ENCODE peak calls at places on chromosome 6, in nine cellular contexts. N is body of pancreas, X is tibial artery, J is PC-9, O is aorta, I is SK-N-SH, C is mesendoderm, Q is BJ, L is thyroid gland. B is an unnamed sample.

GRCh38 chr6:160667854-160668481 is 3.9 kb upstream of the LPA start:
- DNase-seq in I (peak; percentile 26), Q (no peak), C (peak; percentile 77), N (peak; percentile 58), L (no peak), J (peak; percentile 12), O (no peak), X (no peak), B (peak; percentile 57)

GRCh38 chr6:11197175-11197535 is 35.3 kb downstream of the NEDD9 start:
- DNase-seq in I (no peak), C (no peak), L (no peak), X (no peak), Q (peak; percentile 62), N (no peak), O (no peak), J (no peak), B (no peak)

GRCh38 chr6:7261030-7261841 is 51.8 kb downstream of the SSR1 start:
- DNase-seq in J (peak; percentile 92), Q (peak; percentile 47), O (peak; percentile 91), I (peak; percentile 90), L (peak; percentile 93), N (peak; percentile 94), C (peak; percentile 99), X (peak; percentile 88), B (peak; percentile 98)

GRCh38 chr6:13297391-13297790 is 30.9 kb downstream of the TBC1D7 start:
- DNase-seq in L (no peak), J (no peak), Q (no peak), N (no peak), X (no peak), I (no peak), C (no peak), O (no peak), B (no peak)

GRCh38 chr6:141580988-141581387 is 551.7 kb upstream of the GJE1 start:
- DNase-seq in J (no peak), N (no peak), O (no peak), I (no peak), C (peak; percentile 10), Q (peak; percentile 35), X (no peak), L (no peak), B (no peak)

GRCh38 chr6:138509371-138509770 is 10.1 kb upstream of the NHSL1 start:
- DNase-seq in X (no peak), C (peak; percentile 58), Q (no peak), I (peak; percentile 6), O (no peak), L (peak; percentile 65), N (peak; percentile 76), J (peak; percentile 8), B (no peak)

GRCh38 chr6:161140554-161140875 is 133.3 kb downstream of the AGPAT4 start:
- DNase-seq in J (no peak), L (no peak), I (no peak), N (no peak), O (peak; percentile 60), C (no peak), X (no peak), Q (no peak), B (peak; percentile 47)

GRCh38 chr6:104218132-104218531 is 641.6 kb downstream of the HACE1 start:
- DNase-seq in J (no peak), I (no peak), X (no peak), C (no peak), N (no peak), L (no peak), O (no peak), Q (no peak), B (no peak)

GRCh38 chr6:139230421-139230840 is 61.4 kb downstream of the TXLNB start:
- DNase-seq in X (no peak), N (no peak), Q (no peak), C (peak; percentile 67), I (no peak), L (no peak), O (no peak), J (peak; percentile 6), B (no peak)

GRCh38 chr6:4853782-4854511 is 77.7 kb downstream of the CDYL start:
- DNase-seq in Q (no peak), N (no peak), J (peak; percentile 17), L (no peak), X (no peak), C (no peak), O (no peak), I (no peak), B (no peak)

DNA sequence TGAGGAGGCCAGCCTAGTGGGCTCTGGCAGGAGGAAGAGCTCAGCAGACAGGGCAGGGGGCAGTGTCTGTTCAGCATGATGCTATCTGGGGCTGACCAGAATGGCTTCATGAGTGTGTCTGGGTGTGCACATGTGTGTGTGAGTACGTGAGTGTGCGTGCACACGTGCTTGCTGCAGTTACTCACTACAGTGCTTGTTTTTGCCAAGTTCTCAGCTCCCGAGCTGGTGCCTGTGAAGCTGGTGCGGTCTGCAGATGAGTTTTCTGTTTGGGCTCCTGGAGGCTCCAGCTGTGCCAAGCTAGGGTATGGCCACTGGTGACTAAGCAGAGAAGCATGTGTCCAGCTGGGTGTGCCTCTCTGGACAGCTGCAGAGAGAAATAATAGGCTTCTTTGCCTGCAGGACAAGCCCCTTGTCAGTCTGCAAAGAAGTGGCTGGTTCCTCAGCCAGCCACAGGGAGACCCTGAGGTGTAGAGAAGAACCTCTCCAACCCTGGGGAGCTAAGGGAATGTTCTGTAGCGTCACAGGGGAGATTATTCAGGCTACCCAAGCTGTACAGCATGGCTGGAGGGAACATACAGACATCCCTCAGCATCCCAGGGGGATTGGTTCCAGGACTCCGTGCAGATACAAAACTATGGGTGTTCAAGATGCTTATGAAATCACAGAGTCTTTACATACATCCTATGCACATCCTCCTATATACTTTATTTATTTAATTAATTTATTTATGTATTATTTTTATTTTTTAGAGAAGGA is 40.2 kb upstream of the FAM50B start:
- DNase-seq in N (peak; percentile 44), X (peak; percentile 89), C (no peak), Q (peak; percentile 69), L (peak; percentile 66), J (peak; percentile 83), I (no peak), O (peak; percentile 89), B (no peak)
- H3K4me3 ChIP-seq in N (no peak overlapping the region), X (no peak overlapping the region), C (no peak overlapping the region), Q (no peak overlapping the region), L (no peak overlapping the region), J (no peak overlapping the region), I (no peak overlapping the region), O (no peak overlapping the region), B (no peak overlapping the region)

GRCh38 chr6:60671369-60671768 is 1614.7 kb downstream of the KHDRBS2 start:
- DNase-seq in L (no peak), J (no peak), I (no peak), N (no peak), O (no peak), C (no peak), X (no peak), Q (no peak), B (no peak)
- H3K4me3 ChIP-seq in L (no peak overlapping the region), J (no peak overlapping the region), I (no peak overlapping the region), N (no peak overlapping the region), O (no peak overlapping the region), C (no peak overlapping the region), X (no peak overlapping the region), Q (no peak overlapping the region), B (no peak overlapping the region)

DNA sequence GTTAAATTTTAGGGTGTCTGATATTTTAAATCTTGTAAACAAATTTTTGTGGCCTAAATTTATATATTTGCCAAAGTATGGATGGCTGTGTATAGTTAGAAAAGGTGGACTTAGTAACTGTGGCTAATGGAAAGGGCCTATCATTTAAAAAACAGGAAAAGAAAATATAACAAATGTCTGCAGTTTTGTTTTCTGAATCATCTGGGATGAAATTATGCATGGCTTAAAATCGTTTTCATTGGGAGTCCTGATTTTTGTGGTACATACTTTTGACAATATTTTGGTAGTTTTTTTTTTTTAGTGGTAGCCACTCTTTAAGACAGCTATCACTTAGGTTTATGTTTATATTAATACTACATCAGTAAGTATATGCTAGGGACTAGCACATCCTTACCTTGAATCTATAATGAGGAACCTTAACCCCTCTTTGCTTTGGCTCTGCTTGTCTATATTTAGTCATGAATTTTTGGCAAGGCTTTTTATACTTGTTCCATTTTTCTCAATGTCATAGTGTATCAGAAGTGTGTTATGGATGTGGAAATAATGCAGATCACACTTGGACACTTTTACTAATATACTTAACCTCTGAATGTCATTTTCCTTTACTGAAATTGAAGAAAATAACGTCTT is 5.6 kb downstream of the ARID1B start:
- DNase-seq in Q (no peak), I (no peak), O (no peak), X (no peak), C (no peak), N (no peak), J (no peak), L (no peak), B (no peak)
- H3K4me3 ChIP-seq in Q (peak overlapping the region; percentile 31), I (peak overlapping the region; percentile 66), O (no peak overlapping the region), X (peak overlapping the region; percentile 96), C (no peak overlapping the region), N (no peak overlapping the region), J (peak overlapping the region; percentile 61), L (peak overlapping the region; percentile 23), B (no peak overlapping the region)

GRCh38 chr6:133040025-133040838 is 200.9 kb upstream of the EYA4 start:
- DNase-seq in N (no peak), O (no peak), X (no peak), L (peak; percentile 7), Q (no peak), J (peak; percentile 10), I (peak; percentile 21), C (peak; percentile 46), B (peak; percentile 12)
- H3K4me3 ChIP-seq in N (no peak overlapping the region), O (no peak overlapping the region), X (no peak overlapping the region), L (no peak overlapping the region), Q (no peak overlapping the region), J (no peak overlapping the region), I (no peak overlapping the region), C (no peak overlapping the region), B (no peak overlapping the region)

B was measured in H7.